ENCODE peak calls at places on chromosomes 13 and 19, in five cellular contexts. Q, D, Y, J and B are unnamed samples.

GRCh38 chr13:43787998-43788397 is 1.2 kb upstream of the ENOX1 start:
- DNase-seq in J (no peak), Q (no peak), Y (no peak), D (no peak), B (no peak)

GRCh38 chr13:29362849-29363604 is 232.5 kb downstream of the SLC7A1 start:
- DNase-seq in D (no peak), Q (peak), Y (no peak), J (no peak), B (peak)

GRCh38 chr13:42378383-42378780 is 106.4 kb downstream of the AKAP11 start:
- DNase-seq in Y (no peak), D (no peak), J (no peak), Q (no peak), B (peak)

GRCh38 chr19:18008814-18009213 is 844 bp downstream of the ARRDC2 start:
- DNase-seq in J (no peak), Y (no peak), D (no peak), Q (no peak), B (no peak)

GRCh38 chr13:42968906-42969305 is 23.1 kb downstream of the EPSTI1 start:
- DNase-seq in Y (no peak), Q (no peak), D (no peak), J (no peak), B (no peak)

GRCh38 chr19:48296963-48297734 is 27.3 kb downstream of the ZNF114 start:
- DNase-seq in J (no peak), D (no peak), Y (no peak), Q (no peak), B (no peak)

GRCh38 chr19:2126879-2127518 is 24.4 kb downstream of the AP3D1 start:
- DNase-seq in Q (no peak), J (no peak), D (no peak), Y (no peak), B (no peak)

GRCh38 chr13:46615888-46616531 is 63.0 kb downstream of the LRCH1 start:
- DNase-seq in D (no peak), Q (no peak), Y (no peak), J (no peak), B (no peak)

GRCh38 chr19:31533114-31533513 is 183.9 kb upstream of the TSHZ3 start:
- DNase-seq in D (no peak), Y (no peak), Q (no peak), J (no peak), B (no peak)

GRCh38 chr13:70623260-70623659 is 515.0 kb upstream of the KLHL1 start:
- DNase-seq in J (no peak), D (no peak), Q (no peak), Y (no peak), B (no peak)

GRCh38 chr13:113927661-113928581 is 46.0 kb downstream of the C13orf46 start:
- DNase-seq in D (no peak), J (peak), Q (no peak), Y (peak), B (no peak)

GRCh38 chr19:51887522-51888498 is at the start of gene ZNF577:
- DNase-seq in Y (peak), J (peak), D (peak), Q (peak), B (peak)

GRCh38 chr13:73715114-73715909 is 418.9 kb downstream of the KLF12 start:
- DNase-seq in J (no peak), D (peak), Y (no peak), Q (peak), B (peak)